ENCODE peak calls at places on chromosomes 11 and 22, in six cellular contexts. One of them, this sample, is unnamed.

GRCh38 chr11:86115542-86116385 is 46.9 kb upstream of the PICALM start:
- DNase-seq in stimulated activated CD4-positive, alpha-beta T cell treated with anti-CD3 and anti-CD28 coated beads, TNF-alpha, amount 100 ng/mL, for 1 hour: no peak
- DNase-seq in Daoy: peak
- DNase-seq in LNCaP clone FGC: no peak
- DNase-seq in sciatic nerve: no peak
- DNase-seq in AG09309: no peak
- DNase-seq in this sample: no peak

GRCh38 chr11:130514316-130514715 is 65.9 kb downstream of the ADAMTS15 start:
- DNase-seq in stimulated activated CD4-positive, alpha-beta T cell treated with anti-CD3 and anti-CD28 coated beads, TNF-alpha, amount 100 ng/mL, for 1 hour: no peak
- DNase-seq in Daoy: no peak
- DNase-seq in LNCaP clone FGC: no peak
- DNase-seq in sciatic nerve: no peak
- DNase-seq in AG09309: peak
- DNase-seq in this sample: no peak

GRCh38 chr11:72754544-72755155 is 2.4 kb upstream of the ARAP1 start:
- DNase-seq in stimulated activated CD4-positive, alpha-beta T cell treated with anti-CD3 and anti-CD28 coated beads, TNF-alpha, amount 100 ng/mL, for 1 hour: no peak
- DNase-seq in Daoy: no peak
- DNase-seq in LNCaP clone FGC: no peak
- DNase-seq in sciatic nerve: no peak
- DNase-seq in AG09309: no peak
- DNase-seq in this sample: no peak

GRCh38 chr11:3840870-3841425 is at the start of gene RHOG:
- DNase-seq in stimulated activated CD4-positive, alpha-beta T cell treated with anti-CD3 and anti-CD28 coated beads, TNF-alpha, amount 100 ng/mL, for 1 hour: peak
- DNase-seq in Daoy: peak
- DNase-seq in LNCaP clone FGC: no peak
- DNase-seq in sciatic nerve: peak
- DNase-seq in AG09309: peak
- DNase-seq in this sample: peak

GRCh38 chr11:69840371-69841169 is 21.4 kb upstream of the FGF3 start:
- DNase-seq in stimulated activated CD4-positive, alpha-beta T cell treated with anti-CD3 and anti-CD28 coated beads, TNF-alpha, amount 100 ng/mL, for 1 hour: no peak
- DNase-seq in Daoy: peak
- DNase-seq in LNCaP clone FGC: no peak
- DNase-seq in sciatic nerve: peak
- DNase-seq in AG09309: no peak
- DNase-seq in this sample: peak

GRCh38 chr11:61699737-61700160 is 19.6 kb downstream of the DAGLA start:
- DNase-seq in stimulated activated CD4-positive, alpha-beta T cell treated with anti-CD3 and anti-CD28 coated beads, TNF-alpha, amount 100 ng/mL, for 1 hour: no peak
- DNase-seq in Daoy: no peak
- DNase-seq in LNCaP clone FGC: peak
- DNase-seq in sciatic nerve: peak
- DNase-seq in AG09309: no peak
- DNase-seq in this sample: no peak

GRCh38 chr22:18078329-18079041 is 695 bp downstream of the PEX26 start:
- DNase-seq in stimulated activated CD4-positive, alpha-beta T cell treated with anti-CD3 and anti-CD28 coated beads, TNF-alpha, amount 100 ng/mL, for 1 hour: no peak
- DNase-seq in Daoy: peak
- DNase-seq in LNCaP clone FGC: no peak
- DNase-seq in sciatic nerve: no peak
- DNase-seq in AG09309: no peak
- DNase-seq in this sample: no peak

GRCh38 chr22:30985561-30986208 is 16.6 kb downstream of the TUG1 start:
- DNase-seq in stimulated activated CD4-positive, alpha-beta T cell treated with anti-CD3 and anti-CD28 coated beads, TNF-alpha, amount 100 ng/mL, for 1 hour: no peak
- DNase-seq in Daoy: no peak
- DNase-seq in LNCaP clone FGC: no peak
- DNase-seq in sciatic nerve: no peak
- DNase-seq in AG09309: no peak
- DNase-seq in this sample: no peak

GRCh38 chr11:111514216-111515031 is at the start of gene HOATZ:
- DNase-seq in stimulated activated CD4-positive, alpha-beta T cell treated with anti-CD3 and anti-CD28 coated beads, TNF-alpha, amount 100 ng/mL, for 1 hour: no peak
- DNase-seq in Daoy: no peak
- DNase-seq in LNCaP clone FGC: no peak
- DNase-seq in sciatic nerve: no peak
- DNase-seq in AG09309: no peak
- DNase-seq in this sample: peak

GRCh38 chr11:129320485-129320884 is 55.2 kb upstream of the BARX2 start:
- DNase-seq in stimulated activated CD4-positive, alpha-beta T cell treated with anti-CD3 and anti-CD28 coated beads, TNF-alpha, amount 100 ng/mL, for 1 hour: no peak
- DNase-seq in Daoy: peak
- DNase-seq in LNCaP clone FGC: no peak
- DNase-seq in sciatic nerve: no peak
- DNase-seq in AG09309: no peak
- DNase-seq in this sample: peak

GRCh38 chr11:13902456-13902855 is 60.1 kb upstream of the SPON1 start:
- DNase-seq in stimulated activated CD4-positive, alpha-beta T cell treated with anti-CD3 and anti-CD28 coated beads, TNF-alpha, amount 100 ng/mL, for 1 hour: no peak
- DNase-seq in Daoy: no peak
- DNase-seq in LNCaP clone FGC: no peak
- DNase-seq in sciatic nerve: no peak
- DNase-seq in AG09309: no peak
- DNase-seq in this sample: no peak

GRCh38 chr11:34349882-34350281 is 7.9 kb downstream of the ABTB2 start:
- DNase-seq in stimulated activated CD4-positive, alpha-beta T cell treated with anti-CD3 and anti-CD28 coated beads, TNF-alpha, amount 100 ng/mL, for 1 hour: no peak
- DNase-seq in Daoy: peak
- DNase-seq in LNCaP clone FGC: no peak
- DNase-seq in sciatic nerve: no peak
- DNase-seq in AG09309: no peak
- DNase-seq in this sample: no peak

GRCh38 chr22:30695351-30695762 is 683 bp downstream of the OSBP2 start:
- DNase-seq in stimulated activated CD4-positive, alpha-beta T cell treated with anti-CD3 and anti-CD28 coated beads, TNF-alpha, amount 100 ng/mL, for 1 hour: no peak
- DNase-seq in Daoy: no peak
- DNase-seq in LNCaP clone FGC: no peak
- DNase-seq in sciatic nerve: peak
- DNase-seq in AG09309: no peak
- DNase-seq in this sample: no peak

GRCh38 chr11:77396911-77397310 is 77.0 kb downstream of the PAK1 start:
- DNase-seq in stimulated activated CD4-positive, alpha-beta T cell treated with anti-CD3 and anti-CD28 coated beads, TNF-alpha, amount 100 ng/mL, for 1 hour: no peak
- DNase-seq in Daoy: no peak
- DNase-seq in LNCaP clone FGC: no peak
- DNase-seq in sciatic nerve: no peak
- DNase-seq in AG09309: no peak
- DNase-seq in this sample: no peak

GRCh38 chr11:19670030-19670761 is 42.4 kb upstream of the NAV2 start:
- DNase-seq in stimulated activated CD4-positive, alpha-beta T cell treated with anti-CD3 and anti-CD28 coated beads, TNF-alpha, amount 100 ng/mL, for 1 hour: no peak
- DNase-seq in Daoy: peak
- DNase-seq in LNCaP clone FGC: peak
- DNase-seq in sciatic nerve: no peak
- DNase-seq in AG09309: no peak
- DNase-seq in this sample: peak

GRCh38 chr22:37739611-37740049 is 42.8 kb downstream of the TRIOBP start:
- DNase-seq in stimulated activated CD4-positive, alpha-beta T cell treated with anti-CD3 and anti-CD28 coated beads, TNF-alpha, amount 100 ng/mL, for 1 hour: no peak
- DNase-seq in Daoy: no peak
- DNase-seq in LNCaP clone FGC: no peak
- DNase-seq in sciatic nerve: no peak
- DNase-seq in AG09309: no peak
- DNase-seq in this sample: no peak

GRCh38 chr22:31039393-31039792 is 41.7 kb upstream of the SMTN start:
- DNase-seq in stimulated activated CD4-positive, alpha-beta T cell treated with anti-CD3 and anti-CD28 coated beads, TNF-alpha, amount 100 ng/mL, for 1 hour: no peak
- DNase-seq in Daoy: no peak
- DNase-seq in LNCaP clone FGC: no peak
- DNase-seq in sciatic nerve: peak
- DNase-seq in AG09309: peak
- DNase-seq in this sample: no peak

GRCh38 chr11:25535462-25535861 is 796.5 kb upstream of the ANO3 start:
- DNase-seq in stimulated activated CD4-positive, alpha-beta T cell treated with anti-CD3 and anti-CD28 coated beads, TNF-alpha, amount 100 ng/mL, for 1 hour: no peak
- DNase-seq in Daoy: no peak
- DNase-seq in LNCaP clone FGC: no peak
- DNase-seq in sciatic nerve: no peak
- DNase-seq in AG09309: no peak
- DNase-seq in this sample: no peak

GRCh38 chr11:83666149-83666548 is 380.0 kb upstream of the CCDC90B start:
- DNase-seq in stimulated activated CD4-positive, alpha-beta T cell treated with anti-CD3 and anti-CD28 coated beads, TNF-alpha, amount 100 ng/mL, for 1 hour: no peak
- DNase-seq in Daoy: peak
- DNase-seq in LNCaP clone FGC: no peak
- DNase-seq in sciatic nerve: no peak
- DNase-seq in AG09309: no peak
- DNase-seq in this sample: no peak

GRCh38 chr11:85866137-85866827 is 11.1 kb downstream of the CCDC83 start:
- DNase-seq in stimulated activated CD4-positive, alpha-beta T cell treated with anti-CD3 and anti-CD28 coated beads, TNF-alpha, amount 100 ng/mL, for 1 hour: no peak
- DNase-seq in Daoy: no peak
- DNase-seq in LNCaP clone FGC: no peak
- DNase-seq in sciatic nerve: no peak
- DNase-seq in AG09309: no peak
- DNase-seq in this sample: no peak

GRCh38 chr11:1109101-1109917 is 34.6 kb downstream of the MUC2 start:
- DNase-seq in stimulated activated CD4-positive, alpha-beta T cell treated with anti-CD3 and anti-CD28 coated beads, TNF-alpha, amount 100 ng/mL, for 1 hour: no peak
- DNase-seq in Daoy: no peak
- DNase-seq in LNCaP clone FGC: no peak
- DNase-seq in sciatic nerve: no peak
- DNase-seq in AG09309: no peak
- DNase-seq in this sample: no peak

GRCh38 chr11:69100454-69101099 is 51.8 kb downstream of the TPCN2 start:
- DNase-seq in stimulated activated CD4-positive, alpha-beta T cell treated with anti-CD3 and anti-CD28 coated beads, TNF-alpha, amount 100 ng/mL, for 1 hour: no peak
- DNase-seq in Daoy: no peak
- DNase-seq in LNCaP clone FGC: no peak
- DNase-seq in sciatic nerve: no peak
- DNase-seq in AG09309: no peak
- DNase-seq in this sample: no peak

GRCh38 chr11:32440920-32441319 is 5.6 kb upstream of the WT1 start:
- DNase-seq in stimulated activated CD4-positive, alpha-beta T cell treated with anti-CD3 and anti-CD28 coated beads, TNF-alpha, amount 100 ng/mL, for 1 hour: no peak
- DNase-seq in Daoy: no peak
- DNase-seq in LNCaP clone FGC: no peak
- DNase-seq in sciatic nerve: no peak
- DNase-seq in AG09309: no peak
- DNase-seq in this sample: no peak

GRCh38 chr22:37020192-37020479 is 594 bp downstream of the MPST start:
- DNase-seq in stimulated activated CD4-positive, alpha-beta T cell treated with anti-CD3 and anti-CD28 coated beads, TNF-alpha, amount 100 ng/mL, for 1 hour: no peak
- DNase-seq in Daoy: peak
- DNase-seq in LNCaP clone FGC: peak
- DNase-seq in sciatic nerve: no peak
- DNase-seq in AG09309: no peak
- DNase-seq in this sample: no peak

This sample was measured in islet precursor cell.